ENCODE peak calls at places on chromosomes 12 and 14, in eight cellular contexts. C is GM20000, Z is Peyer's patch, W is nephron progenitor cell, J is neural progenitor cell, A is SK-N-SH, F is AG04450, Y is lower lobe of right lung. I is an unnamed sample.

GRCh38 chr12:64461634-64462414 is 9.9 kb downstream of the TBK1 start:
- DNase-seq in Z (no peak), A (no peak), C (no peak), F (peak), Y (no peak), J (no peak), W (peak), I (peak)

GRCh38 chr12:52687527-52688385 is 7.5 kb upstream of the KRT1 start:
- DNase-seq in C (no peak), J (no peak), Y (no peak), W (no peak), Z (no peak), F (no peak), A (no peak), I (peak)

GRCh38 chr12:51511546-51512260 is 79.3 kb upstream of the SCN8A start:
- DNase-seq in W (no peak), Z (no peak), A (no peak), F (no peak), J (no peak), C (no peak), Y (no peak), I (no peak)

GRCh38 chr12:42525444-42525843 is 64.1 kb downstream of the PRICKLE1 start:
- DNase-seq in Y (no peak), W (no peak), J (no peak), Z (no peak), C (no peak), A (no peak), F (no peak), I (no peak)

GRCh38 chr12:29395356-29395755 is 14.4 kb upstream of the ERGIC2 start:
- DNase-seq in A (no peak), F (no peak), W (no peak), J (no peak), C (no peak), Z (no peak), Y (no peak), I (no peak)

GRCh38 chr14:90114554-90114953 is 52.8 kb downstream of the KCNK13 start:
- DNase-seq in A (peak), W (no peak), Z (no peak), C (no peak), J (peak), Y (no peak), F (no peak), I (peak)

GRCh38 chr14:71638523-71639196 is 293.6 kb upstream of the RGS6 start:
- DNase-seq in J (no peak), Y (no peak), F (peak), A (no peak), C (no peak), W (no peak), Z (no peak), I (peak)

GRCh38 chr12:117914686-117915085 is 54.1 kb downstream of the KSR2 start:
- DNase-seq in W (no peak), A (no peak), C (no peak), Z (no peak), Y (no peak), F (no peak), J (no peak), I (no peak)

GRCh38 chr12:20237091-20237490 is 131.2 kb upstream of the PDE3A start:
- DNase-seq in J (no peak), A (no peak), F (no peak), W (no peak), Z (no peak), Y (no peak), C (no peak), I (no peak)

GRCh38 chr12:121223283-121223946 is 13.5 kb downstream of the P2RX4 start:
- DNase-seq in J (no peak), Z (peak), C (peak), Y (no peak), W (no peak), A (peak), F (no peak), I (peak)

GRCh38 chr14:39310071-39310470 is 76.4 kb downstream of the MIA2 start:
- DNase-seq in J (no peak), Y (no peak), W (no peak), A (no peak), F (no peak), Z (no peak), C (no peak), I (no peak)

GRCh38 chr14:71309756-71310155 is 402.5 kb downstream of the PCNX1 start:
- DNase-seq in F (no peak), A (no peak), J (no peak), C (no peak), W (no peak), Z (no peak), Y (no peak), I (no peak)

GRCh38 chr14:89336338-89336737 is 80.7 kb downstream of the FOXN3 start:
- DNase-seq in Z (peak), A (no peak), W (no peak), Y (no peak), C (no peak), F (no peak), J (peak), I (no peak)

DNA sequence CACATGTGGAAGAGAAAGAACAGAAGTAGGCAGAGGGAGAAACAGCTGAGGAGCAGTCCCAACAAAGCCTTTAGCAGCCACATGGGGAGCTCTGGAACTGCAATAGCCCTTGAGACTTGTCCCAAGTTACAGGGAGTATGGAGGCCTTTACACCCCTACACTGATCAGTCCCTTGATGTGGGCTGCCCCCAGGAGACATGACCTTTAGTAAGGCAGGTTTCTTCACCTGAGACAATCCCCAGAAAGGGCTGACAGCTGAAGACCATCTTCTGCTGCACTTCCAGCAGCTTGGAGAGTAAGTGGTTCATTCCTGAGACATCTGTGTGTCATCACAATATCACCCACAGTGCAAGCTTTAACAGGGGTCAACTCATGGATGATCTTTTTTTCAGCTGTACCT is 8.6 kb upstream of the SNAPC1 start:
- DNase-seq in W (no peak), Z (no peak), C (no peak), F (no peak), J (no peak), Y (no peak), A (no peak), I (no peak)
- TF ChIP-seq CTCF in W (no peak), Z (no peak), C (peak), F (peak), J (no peak), Y (no peak), A (no peak), I (no peak)

GRCh38 chr12:46718495-46718894 is 107.3 kb downstream of the SLC38A4 start:
- DNase-seq in Y (no peak), F (no peak), C (no peak), Z (no peak), A (no peak), J (no peak), W (no peak), I (no peak)
- TF ChIP-seq CTCF in Y (no peak), F (no peak), C (no peak), Z (no peak), A (no peak), J (no peak), W (no peak), I (no peak)

GRCh38 chr12:67651380-67651695 is 2.8 kb downstream of the DYRK2 start:
- DNase-seq in F (no peak), W (no peak), A (peak), J (peak), Y (no peak), Z (no peak), C (peak), I (peak)
- TF ChIP-seq CTCF in F (peak), W (no peak), A (peak), J (peak), Y (no peak), Z (peak), C (no peak), I (peak)

GRCh38 chr14:75150150-75150549 is 23.3 kb upstream of the NEK9 start:
- DNase-seq in Y (no peak), C (no peak), F (no peak), A (no peak), W (no peak), Z (no peak), J (no peak), I (peak)

GRCh38 chr14:75143761-75144527 is 17.1 kb upstream of the NEK9 start:
- DNase-seq in F (no peak), A (no peak), W (no peak), C (no peak), J (no peak), Y (no peak), Z (no peak), I (no peak)

GRCh38 chr14:75144944-75145343 is 18.1 kb upstream of the NEK9 start:
- DNase-seq in C (no peak), Z (no peak), F (no peak), Y (no peak), W (no peak), J (no peak), A (no peak), I (no peak)

GRCh38 chr14:75142494-75142893 is 15.6 kb upstream of the NEK9 start:
- DNase-seq in A (no peak), W (no peak), Y (no peak), C (no peak), F (no peak), Z (no peak), J (no peak), I (no peak)

GRCh38 chr14:75147423-75148071 is 20.7 kb upstream of the NEK9 start:
- DNase-seq in Y (peak), A (no peak), Z (peak), C (no peak), J (peak), F (no peak), W (peak), I (peak)
- TF ChIP-seq CTCF in Y (peak), A (no peak), Z (peak), C (no peak), J (peak), F (peak), W (peak), I (peak)

DNA sequence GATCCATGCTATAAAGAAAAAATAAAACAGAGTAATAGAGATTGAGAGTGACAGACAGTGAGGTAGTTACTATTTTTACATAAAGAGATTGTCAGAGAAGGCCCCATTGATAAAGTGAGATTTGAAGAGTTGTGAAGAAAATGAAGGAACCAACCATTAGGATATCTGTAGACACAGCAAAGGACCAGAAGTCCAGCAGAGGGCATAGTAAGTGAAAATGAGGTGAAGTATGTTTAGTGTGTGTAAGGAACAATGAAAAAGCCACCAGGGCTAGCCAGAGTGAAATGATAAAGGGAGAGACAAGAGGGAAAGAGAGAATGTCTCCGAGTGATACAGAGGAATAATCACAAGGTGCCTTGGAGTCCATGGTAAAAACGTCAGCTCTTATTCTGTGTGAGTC is 411.0 kb downstream of the NELL2 start:
- DNase-seq in F (no peak), A (no peak), Y (no peak), C (no peak), Z (no peak), J (peak), W (no peak), I (no peak)
- TF ChIP-seq CTCF in F (peak), A (peak), Y (no peak), C (no peak), Z (no peak), J (peak), W (peak), I (no peak)

GRCh38 chr14:55841625-55842024 is 261.6 kb downstream of the KTN1 start:
- DNase-seq in Y (no peak), F (no peak), W (no peak), C (no peak), J (no peak), Z (no peak), A (no peak), I (no peak)

GRCh38 chr14:55846852-55847471 is 267.0 kb downstream of the KTN1 start:
- DNase-seq in W (no peak), Y (no peak), J (no peak), F (no peak), A (no peak), Z (no peak), C (no peak), I (peak)

GRCh38 chr14:55845963-55846851 is 266.2 kb downstream of the KTN1 start:
- DNase-seq in Z (no peak), F (no peak), A (no peak), Y (no peak), C (no peak), J (no peak), W (no peak), I (no peak)

GRCh38 chr14:55840821-55841220 is 260.8 kb downstream of the KTN1 start:
- DNase-seq in Y (no peak), J (no peak), C (no peak), F (no peak), A (no peak), Z (no peak), W (no peak), I (no peak)

GRCh38 chr14:55843718-55844403 is 263.9 kb downstream of the KTN1 start:
- DNase-seq in W (no peak), A (no peak), Z (no peak), F (no peak), Y (no peak), C (no peak), J (no peak), I (no peak)
- TF ChIP-seq CTCF in W (no peak), A (peak), Z (peak), F (peak), Y (peak), C (no peak), J (peak), I (peak)

DNA sequence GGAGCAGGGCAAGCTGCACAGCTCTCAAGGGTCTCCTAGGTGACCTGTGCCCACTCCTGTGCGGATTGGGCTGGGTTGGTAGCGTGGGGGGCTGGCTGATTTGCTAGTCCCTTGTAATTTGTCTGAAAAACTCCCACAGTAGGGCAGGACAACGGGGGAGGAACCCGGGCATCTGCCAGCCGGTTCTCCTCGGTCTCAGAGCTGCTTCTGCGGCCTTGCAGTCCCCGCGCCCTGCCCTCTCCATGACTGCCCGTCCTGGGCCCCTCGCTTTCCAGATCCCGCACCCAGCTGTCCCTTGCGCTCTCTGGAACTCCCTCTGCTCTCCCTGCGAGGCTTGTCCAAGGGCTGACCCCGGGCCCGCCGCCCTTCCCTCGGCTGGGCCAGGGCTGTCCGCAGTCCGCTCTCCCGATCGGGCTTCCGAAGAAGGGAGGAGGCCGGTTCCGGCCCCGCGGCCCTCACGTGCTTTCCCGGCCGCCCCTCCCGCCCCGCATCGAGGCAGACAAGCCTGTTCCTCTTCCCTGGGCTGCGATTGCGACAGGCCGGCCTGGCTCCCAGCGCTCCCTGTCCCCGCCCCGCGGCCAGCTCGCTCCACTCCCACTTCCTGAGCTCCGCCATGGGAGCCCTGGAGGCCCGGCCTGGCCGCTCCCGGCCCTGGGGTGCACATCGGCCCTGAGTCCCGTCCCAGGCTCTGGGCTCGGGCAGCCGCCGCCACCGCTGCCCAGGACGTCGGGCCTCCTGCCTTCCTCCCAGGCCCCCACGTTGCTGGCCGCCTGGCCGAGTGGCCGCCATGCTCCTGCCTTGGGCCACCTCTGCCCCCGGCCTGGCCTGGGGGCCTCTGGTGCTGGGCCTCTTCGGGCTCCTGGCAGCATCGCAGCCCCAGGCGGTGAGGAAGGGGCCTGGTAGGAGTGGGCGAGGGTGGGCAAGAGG is at the start of gene LTBR:
- DNase-seq in A (no peak), J (peak), Z (peak), Y (peak), C (peak), F (peak), W (peak), I (peak)
- TF ChIP-seq CTCF in A (no peak), J (no peak), Z (peak), Y (peak), C (no peak), F (peak), W (no peak), I (no peak)

DNA sequence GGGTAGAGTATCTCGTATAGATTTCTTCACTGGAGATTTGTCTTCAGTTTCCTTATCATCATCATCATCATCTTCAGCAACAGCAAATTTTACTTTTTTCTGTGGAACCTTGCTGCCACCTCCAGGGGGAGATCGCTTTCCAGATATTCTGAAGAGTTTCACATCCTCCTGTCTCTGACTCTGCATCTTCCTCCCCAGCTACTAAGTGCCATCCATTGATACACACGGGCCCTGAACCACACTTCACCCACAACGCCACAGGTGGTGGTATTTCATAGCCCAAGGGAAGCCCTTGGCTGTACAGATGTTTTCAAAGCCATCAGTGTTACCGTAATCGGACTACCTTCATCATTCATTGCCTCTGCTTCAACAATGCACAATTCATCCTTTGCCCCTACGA is 82.2 kb downstream of the PPP2R5C start:
- DNase-seq in J (no peak), A (no peak), C (peak), Z (peak), W (no peak), F (no peak), Y (no peak), I (no peak)
- TF ChIP-seq CTCF in J (peak), A (peak), C (peak), Z (peak), W (no peak), F (peak), Y (peak), I (no peak)

GRCh38 chr12:7155471-7156034 is 25.4 kb downstream of the CLSTN3 start:
- DNase-seq in Y (peak), A (peak), W (no peak), F (no peak), C (no peak), Z (no peak), J (no peak), I (peak)
- TF ChIP-seq CTCF in Y (no peak), A (no peak), W (no peak), F (no peak), C (no peak), Z (no peak), J (no peak), I (no peak)

GRCh38 chr12:66103011-66103913 is 27.3 kb downstream of the LLPH start:
- DNase-seq in J (peak), Z (no peak), A (no peak), Y (no peak), F (no peak), W (no peak), C (no peak), I (no peak)
- TF ChIP-seq CTCF in J (peak), Z (no peak), A (peak), Y (no peak), F (peak), W (no peak), C (no peak), I (no peak)